ENCODE peak calls at places on chromosomes 7 and 10, in seven cellular contexts. N, S, B, T, R, Y and X are unnamed samples.

GRCh38 chr10:103763374-103764202 is 91.8 kb downstream of the SH3PXD2A start:
- DNase-seq in Y (no peak), R (no peak), B (no peak), N (no peak), T (no peak), S (no peak), X (no peak)

GRCh38 chr10:129770286-129770685 is 193.8 kb downstream of the EBF3 start:
- DNase-seq in T (no peak), N (peak), B (no peak), R (no peak), S (peak), Y (no peak), X (no peak)

GRCh38 chr7:94289071-94289470 is 105.6 kb upstream of the COL1A2 start:
- DNase-seq in Y (peak), B (peak), R (peak), T (peak), N (peak), S (peak), X (peak)

GRCh38 chr10:48745662-48746245 is 61.1 kb downstream of the WDFY4 start:
- DNase-seq in S (no peak), R (no peak), T (no peak), B (no peak), Y (no peak), N (no peak), X (peak)

GRCh38 chr10:44564801-44565200 is 179.9 kb upstream of the CXCL12 start:
- DNase-seq in N (no peak), R (no peak), T (no peak), Y (no peak), B (no peak), S (no peak), X (no peak)

GRCh38 chr7:116218051-116218645 is 7.8 kb downstream of the TES start:
- DNase-seq in T (peak), B (peak), S (no peak), Y (peak), R (no peak), N (no peak), X (peak)

GRCh38 chr7:49091519-49091918 is 167.2 kb downstream of the CDC14C start:
- DNase-seq in N (no peak), T (no peak), R (no peak), B (no peak), S (no peak), Y (no peak), X (peak)

GRCh38 chr10:29317423-29318021 is 28.7 kb downstream of the LYZL1 start:
- DNase-seq in R (peak), B (no peak), N (no peak), S (no peak), Y (no peak), T (no peak), X (no peak)

GRCh38 chr7:84389242-84389641 is 194.7 kb upstream of the SEMA3A start:
- DNase-seq in Y (no peak), S (no peak), T (no peak), N (no peak), R (no peak), B (no peak), X (no peak)

GRCh38 chr7:129118976-129119375 is 25.5 kb upstream of the TSPAN33 start:
- DNase-seq in B (no peak), N (no peak), R (no peak), T (no peak), S (no peak), Y (no peak), X (no peak)

GRCh38 chr10:4763960-4764428 is 62.0 kb upstream of the AKR1E2 start:
- DNase-seq in R (no peak), B (peak), S (no peak), T (peak), Y (peak), N (no peak), X (peak)

GRCh38 chr7:28754027-28754426 is 204.1 kb downstream of the TRIL start:
- DNase-seq in T (peak), N (no peak), S (no peak), R (no peak), B (peak), Y (no peak), X (peak)

GRCh38 chr7:25894902-25895791 is 256.9 kb upstream of the NFE2L3 start:
- DNase-seq in T (peak), R (no peak), B (peak), Y (no peak), N (peak), S (peak), X (peak)
- H3K4me3 ChIP-seq in T (peak), R (no peak), B (peak), Y (no peak), N (no peak), S (peak), X (no peak)

GRCh38 chr10:71222541-71223364 is 10.4 kb downstream of the UNC5B start:
- DNase-seq in Y (no peak), N (no peak), B (no peak), T (no peak), S (no peak), R (no peak), X (no peak)
- TF ChIP-seq CTCF in Y (no peak), N (no peak), B (no peak), T (no peak), S (no peak), R (no peak), X (no peak)

GRCh38 chr10:111762114-111762513 is 421.5 kb downstream of the GPAM start:
- DNase-seq in B (no peak), R (no peak), T (no peak), S (no peak), Y (no peak), N (no peak), X (no peak)

GRCh38 chr10:111758593-111758992 is 425.0 kb downstream of the GPAM start:
- DNase-seq in S (no peak), T (no peak), N (no peak), R (no peak), Y (no peak), B (no peak), X (no peak)

DNA sequence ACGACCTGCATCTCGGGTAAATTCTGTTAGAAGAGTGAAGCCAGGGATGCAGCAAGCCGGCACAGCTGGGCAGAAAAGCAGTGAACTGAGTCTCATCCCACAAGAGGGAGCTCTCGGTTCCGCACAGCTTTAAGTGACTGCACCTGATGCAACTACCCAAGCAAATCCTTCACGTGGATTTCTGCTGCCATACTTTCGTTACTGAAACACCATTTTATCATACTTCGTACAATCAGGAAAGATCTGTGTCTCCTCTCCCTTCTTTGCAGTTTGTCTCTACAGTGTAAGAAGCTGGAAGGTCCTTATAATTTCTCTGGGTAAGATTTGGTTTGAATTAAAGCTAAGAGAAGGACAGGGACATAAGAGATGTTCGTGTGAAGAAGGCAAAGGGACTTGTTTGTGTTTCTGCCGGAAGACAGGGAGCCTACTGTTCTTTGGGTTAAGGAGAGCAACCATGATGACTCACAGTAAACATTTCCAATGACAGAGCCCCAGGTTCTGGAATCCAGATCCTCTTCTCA is 427.0 kb downstream of the GPAM start:
- DNase-seq in N (peak), S (peak), B (peak), Y (no peak), T (no peak), R (peak), X (peak)
- H3K4me3 ChIP-seq in N (no peak), S (no peak), B (no peak), Y (no peak), T (no peak), R (no peak), X (no peak)

DNA sequence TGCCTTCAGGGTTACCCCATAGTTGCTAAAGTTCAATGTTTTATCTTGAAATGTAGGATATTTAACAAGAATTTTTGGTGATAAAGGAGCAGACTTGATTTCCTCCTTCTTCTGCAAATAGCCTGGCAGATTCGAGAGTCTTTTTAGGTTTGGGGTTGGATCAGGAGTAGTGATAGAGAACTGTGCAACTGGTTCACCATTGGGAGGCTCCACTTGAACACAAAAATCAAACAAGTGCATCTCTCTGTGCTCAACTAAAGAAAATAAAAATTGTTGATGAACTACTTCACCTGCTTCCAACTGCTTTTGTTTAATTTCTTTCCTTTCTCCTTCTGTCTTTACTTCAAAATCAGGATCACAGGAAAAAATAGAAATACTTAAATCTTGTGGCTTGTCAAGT is 58.5 kb downstream of the MACC1 start:
- DNase-seq in N (no peak), Y (no peak), R (peak), S (no peak), B (no peak), T (peak), X (peak)
- TF ChIP-seq CTCF in N (peak), Y (peak), R (peak), S (peak), B (peak), T (peak), X (peak)

GRCh38 chr10:21169271-21169670 is 272.2 kb upstream of the NEBL start:
- DNase-seq in N (no peak), T (no peak), R (no peak), Y (no peak), B (peak), S (no peak), X (no peak)
- H3K4me3 ChIP-seq in N (no peak), T (no peak), R (no peak), Y (no peak), B (no peak), S (no peak), X (no peak)

DNA sequence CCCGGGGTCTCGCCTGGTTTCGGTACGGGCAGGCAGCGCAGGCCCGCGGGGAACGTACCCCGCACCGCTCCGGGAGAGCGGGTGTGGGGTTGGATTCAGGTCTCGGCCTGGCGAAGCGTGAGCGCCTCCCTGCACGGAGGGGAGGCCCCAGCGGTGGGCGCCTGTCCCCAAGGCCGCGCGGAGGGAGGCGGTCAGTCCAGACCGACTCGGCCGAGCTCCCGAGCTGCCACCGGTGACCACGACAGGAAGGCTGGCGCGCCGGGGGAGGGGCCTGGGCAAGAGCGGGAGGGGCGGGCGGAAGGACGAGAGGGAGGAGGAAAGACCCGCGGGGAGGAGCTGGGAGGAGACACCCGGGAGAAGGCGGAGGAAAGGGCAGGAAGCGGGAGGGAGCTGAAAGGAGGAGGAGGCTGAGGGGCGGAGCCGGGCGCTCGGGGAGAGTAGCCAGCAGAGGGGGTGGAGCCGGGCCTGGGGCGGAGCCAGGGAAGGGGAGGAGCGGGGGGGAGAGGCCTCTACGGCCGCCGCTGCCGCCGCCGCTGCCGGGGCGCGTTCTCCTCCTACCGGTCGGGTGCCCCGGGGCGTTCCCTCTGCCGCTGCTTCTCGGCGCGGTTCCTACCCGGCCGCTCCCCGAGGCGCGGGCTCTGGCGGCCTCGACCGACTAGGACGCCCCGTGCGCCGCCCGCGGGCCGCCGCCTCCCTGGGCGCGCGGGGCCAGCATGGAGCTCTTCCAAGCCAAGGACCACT is at the start of gene INPP5F:
- DNase-seq in S (peak), T (peak), B (peak), Y (peak), R (peak), N (peak), X (peak)
- TF ChIP-seq CTCF in S (peak), T (peak), B (no peak), Y (peak), R (peak), N (peak), X (no peak)